ENCODE peak calls at places on chromosomes 16 and 17, in eight cellular contexts. One of them, this sample, is unnamed.

GRCh38 chr17:82752371-82753200 is 721 bp downstream of the TBCD start:
- DNase-seq in endothelial cell: peak; percentile 28
- DNase-seq in fibroblast of villous mesenchyme: peak; percentile 43
- DNase-seq in GM12865: peak; percentile 35
- DNase-seq in T-helper 2 cell: no peak
- DNase-seq in AG10803: no peak
- DNase-seq in immature natural killer cell: no peak
- DNase-seq in stomach: no peak
- DNase-seq in this sample: no peak

GRCh38 chr17:8068736-8069586 is 18.6 kb downstream of the ALOX12B start:
- DNase-seq in endothelial cell: no peak
- DNase-seq in fibroblast of villous mesenchyme: no peak
- DNase-seq in GM12865: no peak
- DNase-seq in T-helper 2 cell: no peak
- DNase-seq in AG10803: no peak
- DNase-seq in immature natural killer cell: no peak
- DNase-seq in stomach: no peak
- DNase-seq in this sample: no peak

GRCh38 chr17:81162491-81162890 is 2.8 kb upstream of the PVALEF start:
- DNase-seq in endothelial cell: no peak
- DNase-seq in fibroblast of villous mesenchyme: no peak
- DNase-seq in GM12865: no peak
- DNase-seq in T-helper 2 cell: no peak
- DNase-seq in AG10803: no peak
- DNase-seq in immature natural killer cell: no peak
- DNase-seq in stomach: no peak
- DNase-seq in this sample: no peak

GRCh38 chr17:1590747-1591473 is 28.3 kb upstream of the PITPNA start:
- DNase-seq in endothelial cell: no peak
- DNase-seq in fibroblast of villous mesenchyme: no peak
- DNase-seq in GM12865: no peak
- DNase-seq in T-helper 2 cell: no peak
- DNase-seq in AG10803: no peak
- DNase-seq in immature natural killer cell: no peak
- DNase-seq in stomach: no peak
- DNase-seq in this sample: no peak

GRCh38 chr16:28538733-28539596 is at the start of gene NUPR1:
- DNase-seq in endothelial cell: no peak
- DNase-seq in fibroblast of villous mesenchyme: peak; percentile 99
- DNase-seq in GM12865: no peak
- DNase-seq in T-helper 2 cell: no peak
- DNase-seq in AG10803: peak; percentile 99
- DNase-seq in immature natural killer cell: no peak
- DNase-seq in stomach: peak; percentile 95
- DNase-seq in this sample: no peak

GRCh38 chr16:49755291-49755611 is 100.7 kb downstream of the ZNF423 start:
- DNase-seq in endothelial cell: peak; percentile 54
- DNase-seq in fibroblast of villous mesenchyme: peak; percentile 16
- DNase-seq in GM12865: no peak
- DNase-seq in T-helper 2 cell: no peak
- DNase-seq in AG10803: peak; percentile 31
- DNase-seq in immature natural killer cell: no peak
- DNase-seq in stomach: no peak
- DNase-seq in this sample: no peak

GRCh38 chr16:71360378-71360777 is 1.9 kb downstream of the CALB2 start:
- DNase-seq in endothelial cell: no peak
- DNase-seq in fibroblast of villous mesenchyme: peak; percentile 92
- DNase-seq in GM12865: no peak
- DNase-seq in T-helper 2 cell: no peak
- DNase-seq in AG10803: peak; percentile 96
- DNase-seq in immature natural killer cell: no peak
- DNase-seq in stomach: no peak
- DNase-seq in this sample: no peak

GRCh38 chr16:28309811-28310311 is 17.5 kb downstream of the SBK1 start:
- DNase-seq in endothelial cell: no peak
- DNase-seq in fibroblast of villous mesenchyme: no peak
- DNase-seq in GM12865: peak; percentile 32
- DNase-seq in T-helper 2 cell: peak; percentile 95
- DNase-seq in AG10803: no peak
- DNase-seq in immature natural killer cell: peak; percentile 97
- DNase-seq in stomach: no peak
- DNase-seq in this sample: peak; percentile 77

GRCh38 chr17:2023692-2024571 is 1.2 kb downstream of the RTN4RL1 start:
- DNase-seq in endothelial cell: peak; percentile 59
- DNase-seq in fibroblast of villous mesenchyme: no peak
- DNase-seq in GM12865: peak; percentile 24
- DNase-seq in T-helper 2 cell: peak; percentile 42
- DNase-seq in AG10803: peak; percentile 43
- DNase-seq in immature natural killer cell: peak; percentile 31
- DNase-seq in stomach: no peak
- DNase-seq in this sample: peak; percentile 68

GRCh38 chr16:81238296-81239011 is at the start of gene BCO1:
- DNase-seq in endothelial cell: no peak
- DNase-seq in fibroblast of villous mesenchyme: peak; percentile 77
- DNase-seq in GM12865: no peak
- DNase-seq in T-helper 2 cell: no peak
- DNase-seq in AG10803: peak; percentile 47
- DNase-seq in immature natural killer cell: no peak
- DNase-seq in stomach: peak; percentile 56
- DNase-seq in this sample: no peak

GRCh38 chr17:42453544-42453943 is 5.1 kb upstream of the ATP6V0A1 start:
- DNase-seq in endothelial cell: no peak
- DNase-seq in fibroblast of villous mesenchyme: no peak
- DNase-seq in GM12865: no peak
- DNase-seq in T-helper 2 cell: no peak
- DNase-seq in AG10803: no peak
- DNase-seq in immature natural killer cell: no peak
- DNase-seq in stomach: no peak
- DNase-seq in this sample: no peak

GRCh38 chr17:13833921-13834320 is 232.2 kb upstream of the HS3ST3A1 start:
- DNase-seq in endothelial cell: no peak
- DNase-seq in fibroblast of villous mesenchyme: peak; percentile 3
- DNase-seq in GM12865: no peak
- DNase-seq in T-helper 2 cell: no peak
- DNase-seq in AG10803: peak; percentile 39
- DNase-seq in immature natural killer cell: no peak
- DNase-seq in stomach: no peak
- DNase-seq in this sample: no peak

GRCh38 chr16:73082608-73083007 is 34.7 kb upstream of the ZFHX3 start:
- DNase-seq in endothelial cell: no peak
- DNase-seq in fibroblast of villous mesenchyme: peak; percentile 98
- DNase-seq in GM12865: no peak
- DNase-seq in T-helper 2 cell: no peak
- DNase-seq in AG10803: peak; percentile 98
- DNase-seq in immature natural killer cell: no peak
- DNase-seq in stomach: no peak
- DNase-seq in this sample: no peak

GRCh38 chr17:9512323-9513168 is 63.1 kb downstream of the STX8 start:
- DNase-seq in endothelial cell: no peak
- DNase-seq in fibroblast of villous mesenchyme: peak; percentile 73
- DNase-seq in GM12865: no peak
- DNase-seq in T-helper 2 cell: no peak
- DNase-seq in AG10803: peak; percentile 41
- DNase-seq in immature natural killer cell: no peak
- DNase-seq in stomach: no peak
- DNase-seq in this sample: no peak

GRCh38 chr17:16212793-16213192 is 2.5 kb downstream of the NCOR1 start:
- DNase-seq in endothelial cell: no peak
- DNase-seq in fibroblast of villous mesenchyme: no peak
- DNase-seq in GM12865: no peak
- DNase-seq in T-helper 2 cell: no peak
- DNase-seq in AG10803: no peak
- DNase-seq in immature natural killer cell: no peak
- DNase-seq in stomach: no peak
- DNase-seq in this sample: no peak

GRCh38 chr17:19002805-19003542 is 1.6 kb downstream of the FAM83G start:
- DNase-seq in endothelial cell: no peak
- DNase-seq in fibroblast of villous mesenchyme: no peak
- DNase-seq in GM12865: no peak
- DNase-seq in T-helper 2 cell: no peak
- DNase-seq in AG10803: peak; percentile 61
- DNase-seq in immature natural killer cell: no peak
- DNase-seq in stomach: no peak
- DNase-seq in this sample: no peak

GRCh38 chr16:11136600-11136999 is 119.4 kb downstream of the SOCS1 start:
- DNase-seq in endothelial cell: no peak
- DNase-seq in fibroblast of villous mesenchyme: no peak
- DNase-seq in GM12865: no peak
- DNase-seq in T-helper 2 cell: no peak
- DNase-seq in AG10803: peak; percentile 29
- DNase-seq in immature natural killer cell: no peak
- DNase-seq in stomach: no peak
- DNase-seq in this sample: no peak

GRCh38 chr17:77299256-77300015 is 158.7 kb downstream of the SEC14L1 start:
- DNase-seq in endothelial cell: no peak
- DNase-seq in fibroblast of villous mesenchyme: no peak
- DNase-seq in GM12865: no peak
- DNase-seq in T-helper 2 cell: no peak
- DNase-seq in AG10803: no peak
- DNase-seq in immature natural killer cell: no peak
- DNase-seq in stomach: no peak
- DNase-seq in this sample: no peak

GRCh38 chr16:83933885-83934683 is 19.0 kb upstream of the OSGIN1 start:
- DNase-seq in endothelial cell: no peak
- DNase-seq in fibroblast of villous mesenchyme: peak; percentile 52
- DNase-seq in GM12865: no peak
- DNase-seq in T-helper 2 cell: no peak
- DNase-seq in AG10803: peak; percentile 36
- DNase-seq in immature natural killer cell: no peak
- DNase-seq in stomach: no peak
- DNase-seq in this sample: no peak

GRCh38 chr16:50542703-50543102 is 5.5 kb upstream of the NKD1 start:
- DNase-seq in endothelial cell: no peak
- DNase-seq in fibroblast of villous mesenchyme: no peak
- DNase-seq in GM12865: no peak
- DNase-seq in T-helper 2 cell: no peak
- DNase-seq in AG10803: no peak
- DNase-seq in immature natural killer cell: no peak
- DNase-seq in stomach: no peak
- DNase-seq in this sample: no peak

GRCh38 chr16:12896562-12896961 is 4.8 kb upstream of the SHISA9 start:
- DNase-seq in endothelial cell: peak; percentile 36
- DNase-seq in fibroblast of villous mesenchyme: peak; percentile 8
- DNase-seq in GM12865: peak; percentile 57
- DNase-seq in T-helper 2 cell: no peak
- DNase-seq in AG10803: peak; percentile 48
- DNase-seq in immature natural killer cell: no peak
- DNase-seq in stomach: no peak
- DNase-seq in this sample: no peak

GRCh38 chr16:61792194-61792904 is 243.9 kb downstream of the CDH8 start:
- DNase-seq in endothelial cell: no peak
- DNase-seq in fibroblast of villous mesenchyme: peak; percentile 78
- DNase-seq in GM12865: no peak
- DNase-seq in T-helper 2 cell: no peak
- DNase-seq in AG10803: peak; percentile 96
- DNase-seq in immature natural killer cell: no peak
- DNase-seq in stomach: no peak
- DNase-seq in this sample: no peak

GRCh38 chr17:50133028-50133768 is 3.2 kb upstream of the SAMD14 start:
- DNase-seq in endothelial cell: no peak
- DNase-seq in fibroblast of villous mesenchyme: peak; percentile 43
- DNase-seq in GM12865: no peak
- DNase-seq in T-helper 2 cell: no peak
- DNase-seq in AG10803: peak; percentile 66
- DNase-seq in immature natural killer cell: no peak
- DNase-seq in stomach: no peak
- DNase-seq in this sample: no peak

GRCh38 chr17:161481-161880 is 20.0 kb downstream of the DOC2B start:
- DNase-seq in endothelial cell: no peak
- DNase-seq in fibroblast of villous mesenchyme: no peak
- DNase-seq in GM12865: no peak
- DNase-seq in T-helper 2 cell: no peak
- DNase-seq in AG10803: no peak
- DNase-seq in immature natural killer cell: no peak
- DNase-seq in stomach: no peak
- DNase-seq in this sample: no peak

GRCh38 chr17:79051306-79051705 is 23.3 kb upstream of the ENGASE start:
- DNase-seq in endothelial cell: no peak
- DNase-seq in fibroblast of villous mesenchyme: no peak
- DNase-seq in GM12865: no peak
- DNase-seq in T-helper 2 cell: no peak
- DNase-seq in AG10803: no peak
- DNase-seq in immature natural killer cell: no peak
- DNase-seq in stomach: no peak
- DNase-seq in this sample: no peak

GRCh38 chr16:495127-495748 is 32.3 kb upstream of the CAPN15 start:
- DNase-seq in endothelial cell: peak; percentile 61
- DNase-seq in fibroblast of villous mesenchyme: peak; percentile 58
- DNase-seq in GM12865: peak; percentile 66
- DNase-seq in T-helper 2 cell: no peak
- DNase-seq in AG10803: peak; percentile 22
- DNase-seq in immature natural killer cell: peak; percentile 13
- DNase-seq in stomach: no peak
- DNase-seq in this sample: no peak

GRCh38 chr16:67166035-67166882 is 1.7 kb downstream of the HSF4 start:
- DNase-seq in endothelial cell: no peak
- DNase-seq in fibroblast of villous mesenchyme: no peak
- DNase-seq in GM12865: no peak
- DNase-seq in T-helper 2 cell: no peak
- DNase-seq in AG10803: no peak
- DNase-seq in immature natural killer cell: no peak
- DNase-seq in stomach: no peak
- DNase-seq in this sample: no peak

GRCh38 chr16:89201467-89202377 is 1.4 kb upstream of the SLC22A31 start:
- DNase-seq in endothelial cell: peak; percentile 89
- DNase-seq in fibroblast of villous mesenchyme: peak; percentile 67
- DNase-seq in GM12865: peak; percentile 57
- DNase-seq in T-helper 2 cell: peak; percentile 54
- DNase-seq in AG10803: peak; percentile 42
- DNase-seq in immature natural killer cell: peak; percentile 62
- DNase-seq in stomach: peak; percentile 90
- DNase-seq in this sample: peak; percentile 76

GRCh38 chr17:76915840-76916510 is 47.8 kb downstream of the MGAT5B start:
- DNase-seq in endothelial cell: no peak
- DNase-seq in fibroblast of villous mesenchyme: no peak
- DNase-seq in GM12865: no peak
- DNase-seq in T-helper 2 cell: no peak
- DNase-seq in AG10803: no peak
- DNase-seq in immature natural killer cell: no peak
- DNase-seq in stomach: no peak
- DNase-seq in this sample: no peak